ENCODE peak calls at places on chromosomes 16 and 17, in nine cellular contexts. O is thoracic aorta, R is prostate gland, U is HL-60, C is GM13976, Q is endothelial cell, J is type B pancreatic cell, M is IMR-90, Z is adrenal gland. P is an unnamed sample.

GRCh38 chr17:69501591-69502468 is 87.3 kb downstream of the MAP2K6 start:
- DNase-seq in J (no peak), Q (peak), R (peak), U (no peak), M (peak), O (no peak), C (no peak), Z (no peak), P (no peak)

GRCh38 chr16:12583237-12583897 is 220.3 kb downstream of the CPPED1 start:
- DNase-seq in Z (no peak), J (no peak), R (no peak), M (no peak), C (no peak), U (no peak), O (no peak), Q (no peak), P (no peak)

GRCh38 chr17:48504953-48505352 is 25.9 kb downstream of the HOXB1 start:
- DNase-seq in O (no peak), J (no peak), C (no peak), R (no peak), Q (no peak), Z (no peak), M (no peak), U (no peak), P (no peak)

GRCh38 chr16:15996432-15997109 is 47.2 kb downstream of the ABCC1 start:
- DNase-seq in Z (peak), U (no peak), Q (no peak), J (no peak), O (no peak), M (peak), R (no peak), C (no peak), P (no peak)

GRCh38 chr17:65533056-65533745 is 28.2 kb downstream of the AXIN2 start:
- DNase-seq in C (no peak), M (no peak), R (no peak), Q (no peak), Z (peak), U (no peak), O (no peak), J (no peak), P (no peak)

GRCh38 chr17:42179335-42179734 is 1.6 kb downstream of the KCNH4 start:
- DNase-seq in J (no peak), Q (no peak), M (no peak), O (no peak), U (no peak), R (no peak), Z (no peak), C (no peak), P (no peak)

GRCh38 chr16:12410842-12411490 is 392.7 kb downstream of the CPPED1 start:
- DNase-seq in O (no peak), J (no peak), C (no peak), M (no peak), Q (no peak), U (no peak), R (no peak), Z (no peak), P (no peak)

GRCh38 chr17:42457107-42457787 is 1.4 kb upstream of the ATP6V0A1 start:
- DNase-seq in R (no peak), O (no peak), M (no peak), Z (no peak), J (no peak), U (no peak), Q (no peak), C (no peak), P (peak)

GRCh38 chr16:83849434-83849833 is 41.7 kb downstream of the HSBP1 start:
- DNase-seq in U (no peak), O (no peak), Q (no peak), J (no peak), R (no peak), Z (no peak), M (no peak), C (no peak), P (no peak)

GRCh38 chr17:58362368-58363014 is 10.5 kb upstream of the SUPT4H1 start:
- DNase-seq in M (no peak), O (no peak), Q (no peak), R (no peak), C (no peak), Z (no peak), J (no peak), U (no peak), P (no peak)

GRCh38 chr17:72539981-72540897 is 419.4 kb downstream of the SOX9 start:
- DNase-seq in C (peak), Q (peak), U (peak), M (peak), Z (peak), O (no peak), R (peak), J (peak), P (peak)

GRCh38 chr16:81578636-81579413 is 134.2 kb downstream of the CMIP start:
- DNase-seq in C (no peak), J (no peak), R (no peak), M (no peak), O (no peak), U (no peak), Q (no peak), Z (no peak), P (no peak)

GRCh38 chr17:356671-357434 is 4.2 kb upstream of the RPH3AL start:
- DNase-seq in O (no peak), Z (no peak), M (no peak), R (no peak), Q (no peak), U (no peak), J (no peak), C (no peak), P (no peak)

GRCh38 chr16:88970539-88971065 is 6.4 kb downstream of the CBFA2T3 start:
- DNase-seq in U (no peak), J (no peak), M (no peak), Q (no peak), R (no peak), C (no peak), Z (no peak), O (no peak), P (no peak)

GRCh38 chr16:22171953-22172352 is 9.6 kb downstream of the SDR42E2 start:
- DNase-seq in M (no peak), Z (no peak), J (no peak), C (no peak), Q (no peak), U (no peak), R (no peak), O (no peak), P (no peak)

GRCh38 chr17:70804161-70804560 is 634.8 kb downstream of the KCNJ2 start:
- DNase-seq in Q (no peak), J (no peak), R (no peak), M (peak), O (no peak), U (no peak), C (no peak), Z (no peak), P (no peak)

GRCh38 chr17:54518706-54519105 is 381.9 kb upstream of the TOM1L1 start:
- DNase-seq in U (no peak), Z (no peak), Q (no peak), R (no peak), M (no peak), O (no peak), C (no peak), J (no peak), P (no peak)

GRCh38 chr17:18203308-18203707 is 19.7 kb downstream of the ALKBH5 start:
- DNase-seq in R (no peak), Z (no peak), J (no peak), O (no peak), M (no peak), Q (no peak), U (no peak), C (no peak), P (no peak)

GRCh38 chr16:116015-116414 is 22.5 kb downstream of the NPRL3 start:
- DNase-seq in M (no peak), U (no peak), J (no peak), C (no peak), R (no peak), O (no peak), Q (no peak), Z (no peak), P (no peak)
- TF ChIP-seq CTCF in M (no peak), U (no peak), J (no peak), C (no peak), R (no peak), O (no peak), Q (no peak), Z (no peak), P (no peak)

GRCh38 chr16:48232459-48233040 is 11.6 kb upstream of the LONP2 start:
- DNase-seq in J (no peak), R (no peak), C (no peak), O (no peak), Z (no peak), M (peak), Q (no peak), U (no peak), P (no peak)

GRCh38 chr16:48235058-48235555 is 9.0 kb upstream of the LONP2 start:
- DNase-seq in Q (no peak), C (no peak), Z (no peak), R (no peak), U (no peak), M (no peak), J (no peak), O (no peak), P (no peak)

GRCh38 chr16:48235556-48236136 is 8.5 kb upstream of the LONP2 start:
- DNase-seq in O (no peak), Q (no peak), J (no peak), R (no peak), M (peak), U (no peak), C (no peak), Z (no peak), P (no peak)

GRCh38 chr16:48234630-48235029 is 9.5 kb upstream of the LONP2 start:
- DNase-seq in M (no peak), Q (no peak), R (no peak), C (no peak), J (no peak), Z (no peak), O (no peak), U (no peak), P (no peak)

GRCh38 chr16:48231675-48232214 is 12.4 kb upstream of the LONP2 start:
- DNase-seq in M (peak), J (no peak), O (no peak), Z (no peak), R (peak), U (no peak), Q (peak), C (peak), P (peak)
- TF ChIP-seq CTCF in M (peak), J (peak), O (no peak), Z (no peak), R (peak), U (peak), Q (no peak), C (peak), P (peak)

GRCh38 chr16:68408428-68408827 is 39.9 kb downstream of the SMPD3 start:
- DNase-seq in C (no peak), Z (peak), R (no peak), O (no peak), U (no peak), M (no peak), J (no peak), Q (no peak), P (no peak)
- TF ChIP-seq CTCF in C (no peak), Z (no peak), R (no peak), O (no peak), U (no peak), M (no peak), J (no peak), Q (no peak), P (no peak)

DNA sequence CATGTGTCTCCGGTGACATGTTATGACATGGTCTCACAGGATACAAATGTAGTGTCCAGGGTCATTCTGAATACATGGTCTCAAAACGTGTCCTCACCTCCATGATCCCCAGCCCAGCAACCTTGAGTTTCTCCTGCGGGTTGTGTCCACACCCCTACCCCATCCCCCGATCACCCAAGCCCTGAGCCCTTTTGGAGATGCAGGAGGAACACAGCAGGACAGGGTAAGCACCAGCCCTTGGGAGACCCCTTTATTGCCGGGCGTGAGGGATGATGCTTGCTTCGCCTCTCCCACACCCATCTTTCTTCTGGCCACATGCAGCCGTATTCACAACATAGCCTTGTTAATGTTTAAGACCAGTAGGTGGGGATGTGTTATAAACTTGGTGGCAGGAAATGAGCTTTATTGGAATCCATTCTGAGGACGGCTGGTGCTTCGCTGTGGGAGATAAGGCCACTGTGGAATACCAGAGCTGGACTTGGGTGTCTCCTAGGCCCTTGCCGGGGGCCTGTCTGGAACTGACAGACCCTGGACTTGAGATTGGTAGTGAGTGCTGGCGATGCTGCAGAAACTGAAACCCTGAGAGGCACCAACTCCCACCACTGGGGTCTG is 5.5 kb downstream of the TMEM132E start:
- DNase-seq in O (no peak), C (no peak), U (no peak), Q (no peak), Z (no peak), M (peak), R (no peak), J (no peak), P (peak)
- TF ChIP-seq CTCF in O (no peak), C (no peak), U (no peak), Q (no peak), Z (no peak), M (no peak), R (peak), J (peak), P (no peak)

GRCh38 chr16:71648921-71649320 is 22.9 kb downstream of the MARVELD3 start:
- DNase-seq in Q (peak), J (no peak), Z (no peak), R (no peak), O (no peak), C (no peak), U (no peak), M (no peak), P (no peak)
- TF ChIP-seq CTCF in Q (no peak), J (peak), Z (no peak), R (no peak), O (no peak), C (no peak), U (peak), M (peak), P (peak)

DNA sequence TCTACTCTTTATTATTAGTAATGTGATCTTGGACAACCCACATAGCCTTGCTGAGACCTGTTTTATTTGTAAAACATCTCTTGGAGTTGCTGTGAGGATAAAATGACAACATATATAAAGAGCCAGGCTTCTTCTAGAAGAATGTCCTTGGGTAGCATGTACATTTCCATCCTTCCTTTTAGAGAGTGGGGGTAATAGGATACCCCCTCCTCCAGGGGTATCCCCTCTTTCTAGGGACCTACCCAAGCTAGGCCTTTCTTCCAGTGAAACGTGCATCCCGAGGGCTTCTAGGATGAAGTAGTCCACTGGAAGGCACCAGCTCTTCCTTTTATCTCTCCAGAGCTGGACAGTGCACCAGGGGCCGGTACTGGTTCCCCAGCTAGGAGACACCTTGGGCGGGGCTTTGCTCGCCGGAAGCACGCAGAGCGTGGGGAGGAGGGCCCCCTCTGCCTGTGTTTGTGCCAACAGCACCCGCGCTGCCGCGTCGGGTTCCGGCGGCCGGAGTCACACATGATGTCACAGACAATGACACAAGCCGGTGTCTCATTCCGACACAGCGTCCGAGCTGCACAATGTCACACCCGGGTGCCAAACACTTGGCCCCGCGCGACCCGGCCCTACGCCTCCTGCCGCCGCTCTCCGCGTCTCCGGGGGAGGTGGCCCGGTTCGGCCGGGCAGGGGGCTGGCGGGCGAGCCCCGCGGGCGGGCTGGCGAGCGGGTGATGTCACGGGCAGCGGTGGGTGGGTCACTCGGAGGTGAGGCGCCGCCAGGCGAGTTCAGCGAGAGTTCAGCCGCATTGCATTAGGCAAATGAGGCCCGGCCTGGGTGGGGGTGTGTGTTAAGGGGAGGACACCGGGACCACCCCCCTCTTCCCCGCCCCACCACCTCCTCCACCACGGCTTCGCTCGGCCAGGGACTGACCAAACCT is 23.4 kb downstream of the GJD3 start:
- DNase-seq in U (no peak), M (peak), J (peak), C (peak), O (peak), Q (peak), R (peak), Z (peak), P (peak)
- TF ChIP-seq CTCF in U (no peak), M (no peak), J (peak), C (no peak), O (no peak), Q (no peak), R (peak), Z (no peak), P (no peak)

GRCh38 chr17:5281814-5282638 is at the start of gene RABEP1:
- DNase-seq in C (peak), U (peak), Z (peak), M (peak), J (peak), R (peak), O (peak), Q (peak), P (peak)
- TF ChIP-seq CTCF in C (no peak), U (no peak), Z (peak), M (no peak), J (peak), R (peak), O (peak), Q (peak), P (no peak)

GRCh38 chr17:17132746-17133145 is 73.4 kb downstream of the PLD6 start:
- DNase-seq in M (no peak), C (no peak), J (no peak), R (no peak), Q (no peak), Z (no peak), U (no peak), O (no peak), P (no peak)
- TF ChIP-seq CTCF in M (no peak), C (no peak), J (no peak), R (no peak), Q (no peak), Z (no peak), U (no peak), O (no peak), P (no peak)